ENCODE peak calls at places on chromosomes 16 and 17, in six cellular contexts. Q is GM12891, W is HepG2, A is K562, C is H1, R is GM12878. Z is an unnamed sample.

GRCh38 chr16:30979170-30980067 is 5.6 kb upstream of the HSD3B7 start:
- DNase-seq in A (no peak), W (no peak), C (no peak), R (no peak), Q (no peak), Z (no peak)

GRCh38 chr16:85819245-85819644 is 19.8 kb downstream of the COX4I1 start:
- DNase-seq in W (peak; percentile 73), C (peak; percentile 97), Q (peak; percentile 64), A (peak; percentile 87), R (peak; percentile 56), Z (peak; percentile 64)

GRCh38 chr17:34626141-34626681 is 46.8 kb downstream of the TMEM132E start:
- DNase-seq in A (no peak), R (no peak), C (peak; percentile 58), Q (no peak), W (no peak), Z (no peak)

GRCh38 chr16:55661842-55662479 is 6.2 kb downstream of the SLC6A2 start:
- DNase-seq in C (no peak), Q (no peak), R (no peak), W (no peak), A (no peak), Z (no peak)

GRCh38 chr17:67139784-67140665 is 95.7 kb downstream of the CACNG1 start:
- DNase-seq in A (peak; percentile 23), R (no peak), Q (no peak), C (no peak), W (peak; percentile 19), Z (no peak)

GRCh38 chr17:71633391-71633849 is 487.4 kb upstream of the SOX9 start:
- DNase-seq in Q (no peak), W (no peak), A (no peak), C (no peak), R (no peak), Z (no peak)

GRCh38 chr17:78774956-78775571 is 7.0 kb downstream of the CYTH1 start:
- DNase-seq in R (no peak), C (no peak), W (no peak), A (no peak), Q (no peak), Z (no peak)

GRCh38 chr16:51657844-51658243 is 506.8 kb upstream of the SALL1 start:
- DNase-seq in W (no peak), C (no peak), Q (no peak), R (no peak), A (no peak), Z (no peak)

GRCh38 chr17:56478836-56479447 is 114.6 kb upstream of the NOG start:
- DNase-seq in C (no peak), A (peak; percentile 28), R (no peak), Q (no peak), W (peak; percentile 41), Z (no peak)

GRCh38 chr16:49838639-49839461 is 17.1 kb downstream of the ZNF423 start:
- DNase-seq in Q (no peak), A (no peak), W (no peak), C (no peak), R (no peak), Z (no peak)

GRCh38 chr16:11797957-11798299 is 870 bp upstream of the ZC3H7A start:
- DNase-seq in A (peak; percentile 36), C (no peak), W (no peak), Q (no peak), R (no peak), Z (no peak)

GRCh38 chr16:745739-746138 is 4.9 kb upstream of the CIAO3 start:
- DNase-seq in A (peak; percentile 73), R (no peak), C (peak; percentile 85), Q (peak; percentile 75), W (no peak), Z (peak; percentile 61)

GRCh38 chr17:31838641-31839225 is 20.3 kb downstream of the COPRS start:
- DNase-seq in C (no peak), R (no peak), W (no peak), Q (no peak), A (no peak), Z (no peak)

GRCh38 chr17:31841850-31842415 is 17.1 kb downstream of the COPRS start:
- DNase-seq in R (no peak), C (no peak), A (no peak), Q (no peak), W (no peak), Z (no peak)

GRCh38 chr17:31843382-31843780 is 15.7 kb downstream of the COPRS start:
- DNase-seq in W (no peak), R (no peak), Q (no peak), C (no peak), A (no peak), Z (no peak)

DNA sequence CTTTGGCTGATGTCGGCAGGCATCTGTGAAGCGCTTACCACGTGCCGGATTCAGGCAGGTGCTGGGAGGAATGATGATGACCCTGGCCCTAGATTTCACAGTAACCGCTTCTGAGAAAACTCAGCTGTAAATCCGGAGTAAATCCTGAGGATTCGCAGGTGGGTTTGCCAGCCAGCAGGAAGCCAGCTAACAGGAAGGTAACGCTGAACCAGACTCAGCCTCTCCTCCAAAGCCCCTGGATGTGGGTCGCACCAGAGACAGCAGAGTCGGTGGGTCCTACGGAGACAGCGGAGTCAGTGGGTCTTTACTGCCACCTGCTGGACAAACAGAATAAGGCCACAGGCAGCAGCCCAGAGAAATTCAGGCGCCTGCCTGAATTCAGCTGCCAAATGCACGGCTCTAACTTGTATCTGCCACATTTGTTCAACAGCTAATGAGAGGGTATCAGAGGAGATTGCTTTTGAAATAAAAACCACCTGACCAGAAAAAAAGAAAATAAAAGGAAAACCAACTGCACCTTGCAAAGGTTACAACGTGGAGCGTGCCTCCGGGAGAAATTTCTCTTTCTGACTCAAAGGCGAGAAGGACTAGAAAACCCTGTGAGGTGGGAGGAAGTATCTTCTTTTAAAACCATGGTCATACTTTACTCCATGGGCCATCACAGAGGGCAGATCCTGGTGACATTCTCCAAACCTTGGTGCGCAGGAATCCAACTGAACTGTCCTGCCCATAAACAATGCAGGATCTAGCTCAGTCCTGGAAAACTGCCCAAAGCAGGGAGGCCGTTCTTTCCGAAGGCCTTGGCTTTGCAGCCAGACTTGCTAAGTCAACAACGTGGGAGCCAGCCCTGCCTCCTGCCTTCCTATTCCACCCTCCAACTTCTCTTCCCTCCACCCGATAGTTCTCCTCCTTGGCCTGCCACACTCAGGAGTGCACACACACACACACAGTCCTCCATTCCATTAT is 16.3 kb downstream of the COPRS start:
- DNase-seq in Q (peak; percentile 59), A (peak; percentile 74), R (no peak), W (peak; percentile 62), C (peak; percentile 87), Z (peak; percentile 62)
- TF ChIP-seq POLR2AphosphoS5 in Q (no peak), A (no peak), R (no peak), W (no peak), C (no peak), Z (no peak)

GRCh38 chr17:41516147-41516827 is 2.4 kb downstream of the KRT15 start:
- DNase-seq in W (no peak), C (no peak), Q (no peak), R (no peak), A (no peak), Z (no peak)
- TF ChIP-seq POLR2A in W (no peak), C (no peak), Q (no peak), R (no peak), A (no peak), Z (no peak)

GRCh38 chr17:5022171-5022711 is 13.0 kb downstream of the SLC52A1 start:
- DNase-seq in C (no peak), W (no peak), A (no peak), Q (no peak), R (no peak), Z (no peak)

GRCh38 chr17:5023588-5024147 is 11.6 kb downstream of the SLC52A1 start:
- DNase-seq in W (no peak), A (no peak), Q (no peak), C (no peak), R (no peak), Z (no peak)

GRCh38 chr17:5024604-5025003 is 10.6 kb downstream of the SLC52A1 start:
- DNase-seq in W (no peak), Q (no peak), R (no peak), C (no peak), A (no peak), Z (no peak)

GRCh38 chr17:5020502-5021023 is 14.7 kb downstream of the SLC52A1 start:
- DNase-seq in W (no peak), A (no peak), R (no peak), Q (no peak), C (no peak), Z (no peak)

DNA sequence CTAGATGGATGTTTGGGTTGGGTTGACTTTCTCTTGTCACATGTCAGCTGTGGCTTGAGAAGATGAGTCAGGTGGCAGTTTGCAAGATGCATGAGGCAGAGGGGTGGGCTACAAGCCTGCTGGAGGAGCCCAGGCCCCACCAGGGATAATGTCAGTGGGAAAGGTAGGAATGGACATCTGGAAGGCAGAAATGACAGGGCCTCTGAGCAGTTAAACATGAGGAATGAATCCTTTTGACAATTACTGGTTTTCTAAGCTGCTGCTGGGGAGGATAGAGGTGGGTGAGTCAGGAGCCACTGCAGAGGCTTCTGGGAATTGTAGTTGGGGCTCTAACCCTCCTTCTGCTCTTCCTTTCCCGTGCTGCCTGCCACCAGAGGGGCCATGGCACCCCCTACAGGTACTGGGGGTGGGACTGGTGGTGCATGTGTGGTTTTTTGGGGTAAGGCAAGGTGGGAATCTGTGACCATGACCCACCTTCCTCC is 15.7 kb downstream of the SLC52A1 start:
- DNase-seq in A (peak; percentile 25), Q (peak; percentile 59), R (no peak), W (no peak), C (no peak), Z (peak; percentile 48)
- TF ChIP-seq TAF1 in A (no peak), Q (no peak), R (no peak), W (no peak), C (no peak), Z (no peak)

GRCh38 chr17:17191961-17192381 is 14.2 kb downstream of the PLD6 start:
- DNase-seq in C (no peak), A (no peak), W (no peak), R (no peak), Q (no peak), Z (no peak)

GRCh38 chr17:17190188-17190587 is 15.9 kb downstream of the PLD6 start:
- DNase-seq in A (no peak), R (no peak), W (peak; percentile 40), C (no peak), Q (no peak), Z (no peak)

GRCh38 chr17:17188586-17188985 is 17.5 kb downstream of the PLD6 start:
- DNase-seq in R (no peak), Q (no peak), C (no peak), W (no peak), A (no peak), Z (no peak)

GRCh38 chr17:17189559-17189958 is 16.6 kb downstream of the PLD6 start:
- DNase-seq in A (no peak), R (no peak), Q (no peak), C (no peak), W (no peak), Z (no peak)

DNA sequence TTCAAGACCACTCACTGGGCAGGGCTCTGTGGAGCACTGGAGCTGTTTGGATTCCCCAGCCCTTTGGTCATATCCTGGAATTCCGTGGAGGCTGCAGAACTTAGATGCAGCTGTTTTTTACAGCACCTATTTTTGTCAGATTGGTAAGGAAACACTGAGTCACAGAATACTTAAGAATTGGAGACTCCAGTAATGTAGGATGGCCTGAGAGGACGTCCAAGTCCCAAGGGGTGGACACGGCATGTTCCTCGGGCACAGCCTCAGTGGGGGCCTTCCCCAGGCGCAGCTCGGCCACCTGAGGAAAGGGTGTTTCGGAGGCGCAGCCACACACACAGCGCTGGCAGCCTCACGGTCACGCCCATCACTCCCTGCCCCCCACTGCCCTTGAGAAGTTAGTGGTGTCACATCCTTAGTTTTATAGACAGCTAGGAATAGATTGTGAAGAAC is 14.8 kb downstream of the PLD6 start:
- DNase-seq in C (no peak), Q (no peak), W (no peak), A (no peak), R (no peak), Z (no peak)
- TF ChIP-seq POLR2AphosphoS5 in C (no peak), Q (no peak), W (no peak), A (no peak), R (no peak), Z (no peak)

Z was measured in GM12892.